ENCODE peak calls at places on chromosomes 12 and 14, in nine cellular contexts. A, H, Z, O, J, R, X, D and I are unnamed samples.

GRCh38 chr14:93742761-93743160 is 45.5 kb downstream of the PRIMA1 start:
- DNase-seq in A (no peak), H (no peak), Z (no peak), O (no peak), J (no peak), R (no peak), X (no peak), D (no peak), I (no peak)

GRCh38 chr12:100279612-100280244 is 12.8 kb downstream of the SCYL2 start:
- DNase-seq in A (no peak), H (no peak), Z (no peak), O (no peak), J (no peak), R (no peak), X (no peak), D (no peak), I (no peak)

GRCh38 chr12:57935839-57936512 is 5.4 kb upstream of the ATP23 start:
- DNase-seq in A (peak), H (peak), Z (peak), O (peak), J (peak), R (peak), X (peak), D (peak), I (peak)

GRCh38 chr12:3076730-3077571 is at the start of gene TSPAN9:
- DNase-seq in A (peak), H (peak), Z (peak), O (peak), J (peak), R (peak), X (peak), D (peak), I (no peak)

GRCh38 chr12:70487440-70487839 is 121.3 kb downstream of the KCNMB4 start:
- DNase-seq in A (peak), H (no peak), Z (no peak), O (no peak), J (no peak), R (no peak), X (no peak), D (no peak), I (no peak)

GRCh38 chr12:103560604-103561101 is 26.4 kb upstream of the STAB2 start:
- DNase-seq in A (peak), H (no peak), Z (no peak), O (no peak), J (no peak), R (no peak), X (peak), D (no peak), I (no peak)

GRCh38 chr12:54135621-54136027 is 53.2 kb downstream of the SMUG1 start:
- DNase-seq in A (peak), H (no peak), Z (no peak), O (peak), J (no peak), R (no peak), X (no peak), D (no peak), I (no peak)

GRCh38 chr12:54587315-54587821 is 1.1 kb downstream of the PPP1R1A start:
- DNase-seq in A (no peak), H (peak), Z (no peak), O (no peak), J (no peak), R (no peak), X (no peak), D (no peak), I (no peak)

GRCh38 chr14:67650694-67651093 is 23.7 kb downstream of the VTI1B start:
- DNase-seq in A (peak), H (no peak), Z (no peak), O (no peak), J (no peak), R (no peak), X (no peak), D (no peak), I (no peak)

GRCh38 chr12:109580684-109581333 is 7.2 kb downstream of the MVK start:
- DNase-seq in A (no peak), H (no peak), Z (no peak), O (no peak), J (no peak), R (no peak), X (no peak), D (no peak), I (no peak)

GRCh38 chr12:82182601-82183000 is 175.6 kb downstream of the CCDC59 start:
- DNase-seq in A (peak), H (no peak), Z (no peak), O (no peak), J (no peak), R (no peak), X (peak), D (no peak), I (no peak)

GRCh38 chr14:96660667-96661066 is 136.5 kb upstream of the VRK1 start:
- DNase-seq in A (no peak), H (no peak), Z (no peak), O (no peak), J (no peak), R (no peak), X (no peak), D (no peak), I (no peak)

GRCh38 chr12:25578739-25579138 is 25.7 kb upstream of the LMNTD1 start:
- DNase-seq in A (no peak), H (no peak), Z (no peak), O (no peak), J (no peak), R (no peak), X (no peak), D (no peak), I (no peak)

GRCh38 chr12:2970744-2971143 is 11.5 kb downstream of the TEAD4 start:
- DNase-seq in A (peak), H (no peak), Z (no peak), O (no peak), J (no peak), R (no peak), X (no peak), D (no peak), I (no peak)

GRCh38 chr14:94001501-94002396 is 4.6 kb downstream of the CCDC197 start:
- DNase-seq in A (peak), H (peak), Z (peak), O (peak), J (peak), R (peak), X (peak), D (peak), I (peak)

GRCh38 chr14:77181603-77182437 is at the start of gene TMEM63C:
- DNase-seq in A (no peak), H (no peak), Z (peak), O (peak), J (peak), R (peak), X (peak), D (peak), I (no peak)

GRCh38 chr14:105933238-105933637 is 406.9 kb downstream of the TMEM121 start:
- DNase-seq in A (no peak), H (no peak), Z (peak), O (no peak), J (no peak), R (no peak), X (no peak), D (no peak), I (no peak)

GRCh38 chr14:67446371-67447032 is 34.5 kb upstream of the PLEK2 start:
- DNase-seq in A (no peak), H (peak), Z (no peak), O (no peak), J (no peak), R (no peak), X (no peak), D (no peak), I (no peak)

GRCh38 chr12:4106617-4107016 is 166.9 kb upstream of the CCND2 start:
- DNase-seq in A (no peak), H (no peak), Z (no peak), O (no peak), J (peak), R (no peak), X (no peak), D (no peak), I (no peak)

GRCh38 chr14:58292192-58292591 is 6.2 kb upstream of the ARID4A start:
- DNase-seq in A (peak), H (no peak), Z (no peak), O (no peak), J (no peak), R (no peak), X (no peak), D (no peak), I (no peak)

GRCh38 chr14:90060965-90061848 is 587 bp upstream of the KCNK13 start:
- DNase-seq in A (no peak), H (peak), Z (peak), O (peak), J (peak), R (no peak), X (no peak), D (no peak), I (no peak)

GRCh38 chr14:35687335-35687939 is 121.7 kb downstream of the RALGAPA1 start:
- DNase-seq in A (peak), H (no peak), Z (no peak), O (peak), J (peak), R (no peak), X (peak), D (peak), I (no peak)

GRCh38 chr12:6696690-6697583 is 3.7 kb downstream of the PIANP start:
- DNase-seq in A (no peak), H (no peak), Z (no peak), O (no peak), J (no peak), R (peak), X (no peak), D (no peak), I (no peak)

GRCh38 chr14:36221097-36221496 is 44.6 kb upstream of the PTCSC3 start:
- DNase-seq in A (no peak), H (no peak), Z (no peak), O (no peak), J (no peak), R (no peak), X (no peak), D (no peak), I (no peak)

GRCh38 chr12:104073699-104074098 is 9.4 kb downstream of the HCFC2 start:
- DNase-seq in A (no peak), H (no peak), Z (no peak), O (no peak), J (no peak), R (no peak), X (no peak), D (no peak), I (no peak)

GRCh38 chr12:92085040-92085439 is 60.6 kb downstream of the BTG1 start:
- DNase-seq in A (peak), H (no peak), Z (no peak), O (no peak), J (peak), R (no peak), X (no peak), D (no peak), I (no peak)

GRCh38 chr12:110117948-110118685 is 6.0 kb upstream of the IFT81 start:
- DNase-seq in A (no peak), H (no peak), Z (no peak), O (no peak), J (no peak), R (no peak), X (no peak), D (no peak), I (no peak)

GRCh38 chr12:118017926-118018325 is 1.4 kb downstream of the RFC5 start:
- DNase-seq in A (no peak), H (no peak), Z (no peak), O (no peak), J (no peak), R (no peak), X (no peak), D (no peak), I (no peak)

GRCh38 chr12:53701518-53702264 is 25.6 kb downstream of the CALCOCO1 start:
- DNase-seq in A (peak), H (peak), Z (peak), O (peak), J (peak), R (peak), X (peak), D (peak), I (peak)

GRCh38 chr14:23387916-23388882 is 11.4 kb downstream of the CMTM5 start:
- DNase-seq in A (no peak), H (no peak), Z (no peak), O (no peak), J (no peak), R (no peak), X (no peak), D (no peak), I (no peak)

GRCh38 chr12:66647034-66647691 is 31.7 kb downstream of the GRIP1 start:
- DNase-seq in A (peak), H (no peak), Z (no peak), O (no peak), J (no peak), R (no peak), X (peak), D (no peak), I (no peak)

GRCh38 chr14:43539210-43539609 is 967.9 kb downstream of the FSCB start:
- DNase-seq in A (no peak), H (no peak), Z (peak), O (no peak), J (no peak), R (no peak), X (peak), D (no peak), I (no peak)

GRCh38 chr12:29333178-29333577 is 47.8 kb downstream of the ERGIC2 start:
- DNase-seq in A (no peak), H (no peak), Z (no peak), O (no peak), J (no peak), R (no peak), X (peak), D (no peak), I (no peak)

GRCh38 chr14:50062438-50063039 is 53.8 kb downstream of the VCPKMT start:
- DNase-seq in A (peak), H (no peak), Z (no peak), O (peak), J (peak), R (no peak), X (peak), D (peak), I (peak)
- TF ChIP-seq CTCF in A (peak), H (no peak), Z (no peak), O (no peak), J (no peak), R (no peak), X (peak), D (peak), I (no peak)

GRCh38 chr12:90250766-90251165 is 542.1 kb upstream of the ATP2B1 start:
- DNase-seq in A (peak), H (no peak), Z (no peak), O (no peak), J (no peak), R (no peak), X (peak), D (no peak), I (no peak)

GRCh38 chr12:90257927-90258624 is 549.4 kb upstream of the ATP2B1 start:
- DNase-seq in A (no peak), H (no peak), Z (no peak), O (no peak), J (no peak), R (no peak), X (no peak), D (no peak), I (no peak)

GRCh38 chr12:90253142-90253541 is 544.5 kb upstream of the ATP2B1 start:
- DNase-seq in A (no peak), H (no peak), Z (no peak), O (no peak), J (no peak), R (no peak), X (no peak), D (no peak), I (no peak)

GRCh38 chr12:90250041-90250440 is 541.4 kb upstream of the ATP2B1 start:
- DNase-seq in A (no peak), H (no peak), Z (no peak), O (no peak), J (no peak), R (no peak), X (peak), D (no peak), I (no peak)

GRCh38 chr12:90253674-90254181 is 545.1 kb upstream of the ATP2B1 start:
- DNase-seq in A (peak), H (peak), Z (peak), O (peak), J (peak), R (peak), X (peak), D (peak), I (peak)
- TF ChIP-seq CTCF in A (peak), H (no peak), Z (peak), O (peak), J (peak), R (no peak), X (peak), D (no peak), I (peak)

GRCh38 chr12:78118036-78118435 is 287.3 kb downstream of the NAV3 start:
- DNase-seq in A (peak), H (no peak), Z (peak), O (peak), J (no peak), R (no peak), X (no peak), D (no peak), I (no peak)
- TF ChIP-seq CTCF in A (peak), H (no peak), Z (peak), O (peak), J (no peak), R (no peak), X (peak), D (no peak), I (no peak)

GRCh38 chr12:11881835-11882234 is 188.9 kb upstream of the BCL2L14 start:
- DNase-seq in A (no peak), H (no peak), Z (no peak), O (no peak), J (no peak), R (no peak), X (no peak), D (no peak), I (no peak)

GRCh38 chr12:11880424-11880823 is 190.3 kb upstream of the BCL2L14 start:
- DNase-seq in A (no peak), H (no peak), Z (no peak), O (no peak), J (no peak), R (no peak), X (no peak), D (no peak), I (no peak)

GRCh38 chr12:11877102-11877826 is 193.5 kb upstream of the BCL2L14 start:
- DNase-seq in A (no peak), H (no peak), Z (no peak), O (no peak), J (no peak), R (no peak), X (no peak), D (no peak), I (no peak)

GRCh38 chr12:11877869-11878780 is 192.6 kb upstream of the BCL2L14 start:
- DNase-seq in A (peak), H (no peak), Z (no peak), O (peak), J (no peak), R (no peak), X (peak), D (no peak), I (no peak)

DNA sequence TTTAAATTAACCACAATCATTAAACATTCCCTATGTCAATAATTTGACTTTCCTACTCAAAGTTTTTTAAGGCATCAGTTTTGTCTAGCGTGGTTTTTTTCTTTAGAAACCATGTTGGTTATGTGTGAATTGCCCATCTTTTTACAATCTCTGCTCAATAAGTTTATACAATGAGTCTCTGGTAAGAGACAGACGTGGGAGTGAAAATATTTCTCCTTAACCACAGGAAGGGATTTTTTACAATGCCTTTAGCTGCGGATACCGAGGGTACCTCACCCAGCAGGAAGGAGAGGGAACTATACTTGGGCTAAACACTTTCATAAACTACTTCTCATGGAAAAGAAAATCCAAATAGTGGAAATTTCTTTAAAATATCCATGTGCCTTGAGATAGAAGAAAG is 191.4 kb upstream of the BCL2L14 start:
- DNase-seq in A (peak), H (no peak), Z (no peak), O (no peak), J (no peak), R (no peak), X (peak), D (no peak), I (no peak)
- TF ChIP-seq CTCF in A (no peak), H (no peak), Z (no peak), O (no peak), J (no peak), R (no peak), X (no peak), D (no peak), I (no peak)

DNA sequence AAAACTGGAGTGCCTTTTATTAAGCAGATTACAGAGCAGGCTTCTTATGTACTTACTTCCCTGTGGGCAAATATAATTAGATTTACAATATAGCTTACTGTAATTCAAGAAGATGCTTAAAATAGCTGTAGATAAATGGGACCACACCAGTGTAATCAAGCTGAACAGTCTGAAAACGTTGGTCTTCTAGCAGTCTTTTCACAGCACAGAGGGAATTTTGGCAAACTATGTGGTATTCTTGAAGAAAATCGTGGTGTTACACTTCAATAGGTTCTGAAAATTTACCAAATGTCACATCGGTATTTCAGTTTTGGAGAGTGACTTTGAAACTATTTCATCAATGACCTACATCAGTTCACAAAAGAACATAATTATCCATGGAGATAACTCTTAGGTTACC is 47.7 kb downstream of the SLC16A7 start:
- DNase-seq in A (no peak), H (no peak), Z (no peak), O (no peak), J (no peak), R (no peak), X (no peak), D (no peak), I (no peak)
- TF ChIP-seq CTCF in A (no peak), H (no peak), Z (no peak), O (no peak), J (no peak), R (no peak), X (no peak), D (no peak), I (no peak)

GRCh38 chr12:203462-204260 is 10.3 kb downstream of the SLC6A12 start:
- DNase-seq in A (no peak), H (no peak), Z (peak), O (peak), J (no peak), R (no peak), X (no peak), D (no peak), I (no peak)
- TF ChIP-seq CTCF in A (no peak), H (no peak), Z (peak), O (peak), J (no peak), R (no peak), X (no peak), D (no peak), I (peak)

DNA sequence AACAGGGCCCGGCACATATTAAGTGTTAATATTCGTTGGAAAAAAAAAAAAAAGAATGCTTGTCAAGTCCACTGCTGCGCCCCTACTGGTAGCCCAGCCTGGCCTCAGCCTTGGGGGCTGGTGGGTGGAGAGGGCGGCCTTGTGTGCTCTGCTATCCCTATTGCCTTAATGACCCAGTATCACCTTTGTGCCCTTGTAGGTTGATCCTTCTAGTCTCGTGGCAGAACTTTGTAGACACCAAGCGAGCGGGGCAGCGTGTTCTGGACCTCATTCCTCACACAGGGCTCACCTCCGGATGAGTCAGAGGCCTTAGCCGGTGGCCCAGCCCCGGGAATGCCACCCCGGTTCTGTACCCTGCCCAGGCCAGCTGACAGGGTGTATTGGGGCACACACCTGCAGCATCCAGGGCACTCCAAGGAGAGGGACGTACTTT is 1.8 kb upstream of the RCOR1 start:
- DNase-seq in A (no peak), H (peak), Z (peak), O (peak), J (peak), R (peak), X (peak), D (no peak), I (no peak)
- TF ChIP-seq CTCF in A (peak), H (no peak), Z (peak), O (peak), J (no peak), R (no peak), X (peak), D (no peak), I (peak)

DNA sequence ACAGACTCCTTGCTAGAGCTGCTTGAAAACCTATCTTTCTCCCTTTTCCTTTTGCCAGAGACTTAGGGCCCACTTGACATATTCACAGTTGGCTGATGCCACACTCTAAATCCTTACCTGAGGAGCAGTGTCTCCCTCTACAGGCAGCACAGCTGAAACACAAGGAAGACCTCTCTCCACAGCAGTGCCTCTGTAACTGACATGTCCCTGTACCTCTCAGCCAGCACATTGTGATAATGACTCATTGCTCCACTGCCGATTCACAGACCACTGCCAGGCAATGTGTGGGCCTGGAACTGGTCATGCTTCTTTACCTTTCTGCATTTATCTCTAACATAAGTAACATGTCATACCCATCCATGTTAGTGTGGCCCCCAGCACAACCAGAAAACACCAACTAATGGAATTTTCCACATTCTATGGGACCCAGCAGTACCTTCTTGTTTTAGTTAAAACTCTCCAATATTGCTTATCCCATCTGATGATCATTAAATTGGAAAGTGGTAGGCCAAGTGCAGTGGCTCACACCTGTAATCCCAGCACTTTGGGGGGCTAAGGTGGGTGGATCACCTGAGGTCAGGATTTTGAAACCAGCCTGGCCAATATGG is 56.5 kb downstream of the GTF2A1 start:
- DNase-seq in A (peak), H (no peak), Z (peak), O (peak), J (peak), R (no peak), X (peak), D (peak), I (peak)
- TF ChIP-seq CTCF in A (peak), H (no peak), Z (peak), O (peak), J (peak), R (no peak), X (peak), D (peak), I (peak)